ENCODE peak calls at places on chromosomes 13 and 19, in eight cellular contexts. One of them, this sample, is unnamed.

GRCh38 chr19:37855098-37855497 is 51.3 kb downstream of the WDR87 start:
- DNase-seq in Peyer's patch: peak
- DNase-seq in upper lobe of left lung: peak
- DNase-seq in IMR-90: peak
- DNase-seq in breast epithelium: peak
- DNase-seq in tibial nerve: no peak
- DNase-seq in suprapubic skin: no peak
- DNase-seq in ovary: no peak
- DNase-seq in this sample: no peak

GRCh38 chr13:46053162-46054012 is 841 bp upstream of the ZC3H13 start:
- DNase-seq in suprapubic skin: no peak
- DNase-seq in upper lobe of left lung: no peak
- DNase-seq in Peyer's patch: no peak
- DNase-seq in ovary: no peak
- DNase-seq in breast epithelium: no peak
- DNase-seq in tibial nerve: no peak
- DNase-seq in IMR-90: no peak
- DNase-seq in this sample: no peak

GRCh38 chr19:29260477-29261317 is 47.7 kb upstream of the UQCRFS1 start:
- DNase-seq in upper lobe of left lung: no peak
- DNase-seq in IMR-90: peak
- DNase-seq in Peyer's patch: no peak
- DNase-seq in ovary: no peak
- DNase-seq in suprapubic skin: no peak
- DNase-seq in tibial nerve: no peak
- DNase-seq in breast epithelium: no peak
- DNase-seq in this sample: no peak

GRCh38 chr19:39342647-39343305 is 555 bp downstream of the SAMD4B start:
- DNase-seq in breast epithelium: no peak
- DNase-seq in ovary: peak
- DNase-seq in tibial nerve: no peak
- DNase-seq in IMR-90: no peak
- DNase-seq in upper lobe of left lung: no peak
- DNase-seq in suprapubic skin: no peak
- DNase-seq in Peyer's patch: no peak
- DNase-seq in this sample: no peak

GRCh38 chr13:26377038-26377437 is 123.1 kb downstream of the CDK8 start:
- DNase-seq in upper lobe of left lung: no peak
- DNase-seq in ovary: no peak
- DNase-seq in suprapubic skin: no peak
- DNase-seq in IMR-90: peak
- DNase-seq in breast epithelium: no peak
- DNase-seq in tibial nerve: no peak
- DNase-seq in Peyer's patch: no peak
- DNase-seq in this sample: no peak

GRCh38 chr19:2922987-2923386 is 21.8 kb downstream of the ZNF77 start:
- DNase-seq in IMR-90: peak
- DNase-seq in tibial nerve: no peak
- DNase-seq in suprapubic skin: no peak
- DNase-seq in upper lobe of left lung: peak
- DNase-seq in breast epithelium: no peak
- DNase-seq in ovary: no peak
- DNase-seq in Peyer's patch: no peak
- DNase-seq in this sample: peak

GRCh38 chr13:29319451-29319850 is 276.0 kb downstream of the SLC7A1 start:
- DNase-seq in suprapubic skin: no peak
- DNase-seq in ovary: no peak
- DNase-seq in Peyer's patch: no peak
- DNase-seq in upper lobe of left lung: no peak
- DNase-seq in breast epithelium: no peak
- DNase-seq in tibial nerve: no peak
- DNase-seq in IMR-90: no peak
- DNase-seq in this sample: no peak

GRCh38 chr13:51976423-51976822 is 34.8 kb downstream of the ATP7B start:
- DNase-seq in upper lobe of left lung: no peak
- DNase-seq in tibial nerve: no peak
- DNase-seq in Peyer's patch: no peak
- DNase-seq in breast epithelium: no peak
- DNase-seq in suprapubic skin: no peak
- DNase-seq in ovary: no peak
- DNase-seq in IMR-90: no peak
- DNase-seq in this sample: no peak

GRCh38 chr19:8174706-8175105 is 25.3 kb upstream of the FBN3 start:
- DNase-seq in suprapubic skin: no peak
- DNase-seq in ovary: no peak
- DNase-seq in tibial nerve: no peak
- DNase-seq in IMR-90: peak
- DNase-seq in upper lobe of left lung: no peak
- DNase-seq in Peyer's patch: no peak
- DNase-seq in breast epithelium: no peak
- DNase-seq in this sample: no peak

GRCh38 chr13:33487575-33488243 is 202.2 kb upstream of the STARD13 start:
- DNase-seq in upper lobe of left lung: peak
- DNase-seq in suprapubic skin: no peak
- DNase-seq in IMR-90: peak
- DNase-seq in Peyer's patch: no peak
- DNase-seq in breast epithelium: no peak
- DNase-seq in ovary: no peak
- DNase-seq in tibial nerve: no peak
- DNase-seq in this sample: no peak
- TF ChIP-seq CTCF in upper lobe of left lung: peak
- TF ChIP-seq CTCF in suprapubic skin: peak
- TF ChIP-seq CTCF in IMR-90: peak
- TF ChIP-seq CTCF in Peyer's patch: peak
- TF ChIP-seq CTCF in breast epithelium: peak
- TF ChIP-seq CTCF in ovary: no peak
- TF ChIP-seq CTCF in tibial nerve: peak
- TF ChIP-seq CTCF in this sample: no peak

DNA sequence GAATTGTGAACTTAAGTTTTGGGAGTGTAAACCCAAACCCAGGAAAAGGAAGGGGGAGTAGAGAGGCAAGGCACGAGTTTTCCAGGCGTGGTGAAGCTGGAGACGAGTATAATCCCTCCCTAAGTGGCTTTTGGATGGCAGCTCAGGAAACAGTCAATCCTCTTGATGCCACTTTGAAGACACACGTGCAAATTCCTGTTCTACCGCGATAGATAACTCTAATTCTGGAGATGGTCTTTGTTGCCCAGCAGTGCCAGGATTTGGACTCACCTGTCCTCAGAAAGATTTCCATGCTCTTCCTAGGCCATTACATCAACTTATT is 2.0 kb downstream of the HS6ST3 start:
- DNase-seq in suprapubic skin: no peak
- DNase-seq in IMR-90: no peak
- DNase-seq in upper lobe of left lung: no peak
- DNase-seq in breast epithelium: no peak
- DNase-seq in tibial nerve: no peak
- DNase-seq in ovary: no peak
- DNase-seq in Peyer's patch: no peak
- DNase-seq in this sample: no peak
- H3K4me3 ChIP-seq in suprapubic skin: peak
- H3K4me3 ChIP-seq in IMR-90: no peak
- H3K4me3 ChIP-seq in upper lobe of left lung: no peak
- H3K4me3 ChIP-seq in breast epithelium: peak
- H3K4me3 ChIP-seq in tibial nerve: no peak
- H3K4me3 ChIP-seq in ovary: peak
- H3K4me3 ChIP-seq in Peyer's patch: no peak
- H3K4me3 ChIP-seq in this sample: no peak

GRCh38 chr19:34772697-34773554 is at the start of gene ZNF599:
- DNase-seq in IMR-90: peak
- DNase-seq in Peyer's patch: peak
- DNase-seq in ovary: peak
- DNase-seq in tibial nerve: peak
- DNase-seq in upper lobe of left lung: peak
- DNase-seq in breast epithelium: peak
- DNase-seq in suprapubic skin: peak
- DNase-seq in this sample: peak
- TF ChIP-seq POLR2A in IMR-90: peak
- TF ChIP-seq POLR2A in Peyer's patch: peak
- TF ChIP-seq POLR2A in ovary: peak
- TF ChIP-seq POLR2A in tibial nerve: no peak
- TF ChIP-seq POLR2A in upper lobe of left lung: peak
- TF ChIP-seq POLR2A in breast epithelium: peak
- TF ChIP-seq POLR2A in suprapubic skin: no peak
- TF ChIP-seq POLR2A in this sample: no peak

DNA sequence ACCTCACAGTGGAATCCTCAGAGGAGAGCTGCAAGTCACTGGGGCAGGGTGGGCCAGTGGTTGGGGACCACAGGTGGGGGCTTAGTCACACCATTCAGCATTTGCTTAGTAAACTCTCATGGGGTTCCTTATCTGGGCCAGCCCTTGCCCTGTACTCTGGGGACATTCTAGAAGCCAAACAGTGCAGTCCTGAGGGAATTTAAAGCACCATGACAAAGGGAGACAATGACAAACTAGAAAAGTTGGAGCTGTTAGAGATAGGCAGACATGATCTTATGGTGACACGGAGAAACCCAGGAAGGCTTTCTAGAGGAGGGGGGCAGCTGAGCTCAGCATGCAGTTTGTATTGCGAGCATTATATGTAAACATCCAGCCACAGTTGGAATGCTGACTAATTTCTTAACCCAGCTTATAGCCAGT is 87.6 kb downstream of the ZNF429 start:
- DNase-seq in ovary: no peak
- DNase-seq in IMR-90: no peak
- DNase-seq in upper lobe of left lung: no peak
- DNase-seq in breast epithelium: no peak
- DNase-seq in tibial nerve: no peak
- DNase-seq in Peyer's patch: no peak
- DNase-seq in suprapubic skin: no peak
- DNase-seq in this sample: no peak
- TF ChIP-seq CTCF in ovary: no peak
- TF ChIP-seq CTCF in IMR-90: no peak
- TF ChIP-seq CTCF in upper lobe of left lung: no peak
- TF ChIP-seq CTCF in breast epithelium: no peak
- TF ChIP-seq CTCF in tibial nerve: no peak
- TF ChIP-seq CTCF in Peyer's patch: no peak
- TF ChIP-seq CTCF in suprapubic skin: no peak
- TF ChIP-seq CTCF in this sample: no peak

DNA sequence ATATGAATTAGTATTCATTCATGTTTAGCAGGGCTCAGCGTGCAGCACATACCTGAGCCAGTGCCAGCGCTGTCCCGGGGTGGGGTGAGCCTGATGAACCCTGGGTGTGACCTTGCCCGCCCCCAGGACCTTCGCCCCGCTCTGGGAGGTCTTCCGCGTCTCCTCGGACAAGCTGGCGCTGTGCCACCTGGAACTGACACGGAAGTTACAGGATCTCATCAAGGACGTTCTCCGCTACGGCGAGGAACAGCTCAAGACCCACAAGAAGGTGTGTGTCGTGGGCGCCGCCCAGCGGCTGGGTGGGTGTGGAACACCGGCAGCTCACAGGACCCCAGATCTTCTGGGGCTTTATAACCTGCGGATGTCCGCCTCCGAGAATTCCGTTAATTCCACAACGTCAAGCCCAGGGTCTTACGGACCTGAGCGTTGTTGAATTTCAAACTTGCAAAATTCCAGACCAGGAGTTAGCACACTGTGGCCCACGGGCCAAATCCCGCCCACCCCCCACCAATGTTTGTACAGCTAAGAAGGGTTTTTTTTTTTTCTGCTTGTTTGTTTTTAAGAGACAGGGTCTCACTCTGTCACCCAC is 15.4 kb downstream of the FCHO1 start:
- DNase-seq in ovary: peak
- DNase-seq in suprapubic skin: peak
- DNase-seq in breast epithelium: peak
- DNase-seq in IMR-90: peak
- DNase-seq in upper lobe of left lung: peak
- DNase-seq in Peyer's patch: peak
- DNase-seq in tibial nerve: peak
- DNase-seq in this sample: peak
- H3K4me3 ChIP-seq in ovary: no peak
- H3K4me3 ChIP-seq in suprapubic skin: no peak
- H3K4me3 ChIP-seq in breast epithelium: peak
- H3K4me3 ChIP-seq in IMR-90: no peak
- H3K4me3 ChIP-seq in upper lobe of left lung: no peak
- H3K4me3 ChIP-seq in Peyer's patch: no peak
- H3K4me3 ChIP-seq in tibial nerve: no peak
- H3K4me3 ChIP-seq in this sample: no peak

GRCh38 chr13:36142735-36143134 is 11.6 kb upstream of the DCLK1 start:
- DNase-seq in upper lobe of left lung: no peak
- DNase-seq in IMR-90: no peak
- DNase-seq in ovary: no peak
- DNase-seq in breast epithelium: no peak
- DNase-seq in Peyer's patch: no peak
- DNase-seq in tibial nerve: no peak
- DNase-seq in suprapubic skin: no peak
- DNase-seq in this sample: no peak
- TF ChIP-seq POLR2A in upper lobe of left lung: no peak
- TF ChIP-seq POLR2A in IMR-90: no peak
- TF ChIP-seq POLR2A in ovary: no peak
- TF ChIP-seq POLR2A in breast epithelium: no peak
- TF ChIP-seq POLR2A in Peyer's patch: no peak
- TF ChIP-seq POLR2A in tibial nerve: no peak
- TF ChIP-seq POLR2A in suprapubic skin: no peak
- TF ChIP-seq POLR2A in this sample: no peak

GRCh38 chr13:36813226-36813625 is 5.8 kb upstream of the RFXAP start:
- DNase-seq in breast epithelium: no peak
- DNase-seq in tibial nerve: no peak
- DNase-seq in Peyer's patch: no peak
- DNase-seq in IMR-90: no peak
- DNase-seq in suprapubic skin: no peak
- DNase-seq in ovary: no peak
- DNase-seq in upper lobe of left lung: no peak
- DNase-seq in this sample: no peak

GRCh38 chr13:36817996-36818395 is 1.0 kb upstream of the RFXAP start:
- DNase-seq in breast epithelium: no peak
- DNase-seq in ovary: no peak
- DNase-seq in tibial nerve: no peak
- DNase-seq in IMR-90: no peak
- DNase-seq in upper lobe of left lung: no peak
- DNase-seq in suprapubic skin: no peak
- DNase-seq in Peyer's patch: no peak
- DNase-seq in this sample: no peak

GRCh38 chr13:36818483-36819063 is 449 bp upstream of the RFXAP start:
- DNase-seq in upper lobe of left lung: no peak
- DNase-seq in ovary: no peak
- DNase-seq in suprapubic skin: no peak
- DNase-seq in Peyer's patch: no peak
- DNase-seq in breast epithelium: no peak
- DNase-seq in IMR-90: no peak
- DNase-seq in tibial nerve: no peak
- DNase-seq in this sample: no peak

GRCh38 chr13:36814465-36814864 is 4.6 kb upstream of the RFXAP start:
- DNase-seq in breast epithelium: no peak
- DNase-seq in upper lobe of left lung: no peak
- DNase-seq in Peyer's patch: no peak
- DNase-seq in tibial nerve: no peak
- DNase-seq in ovary: no peak
- DNase-seq in suprapubic skin: no peak
- DNase-seq in IMR-90: no peak
- DNase-seq in this sample: no peak

GRCh38 chr13:36815069-36815468 is 4.0 kb upstream of the RFXAP start:
- DNase-seq in tibial nerve: no peak
- DNase-seq in breast epithelium: no peak
- DNase-seq in IMR-90: no peak
- DNase-seq in suprapubic skin: no peak
- DNase-seq in ovary: no peak
- DNase-seq in Peyer's patch: no peak
- DNase-seq in upper lobe of left lung: no peak
- DNase-seq in this sample: no peak
- TF ChIP-seq CTCF in tibial nerve: no peak
- TF ChIP-seq CTCF in breast epithelium: no peak
- TF ChIP-seq CTCF in IMR-90: peak
- TF ChIP-seq CTCF in suprapubic skin: no peak
- TF ChIP-seq CTCF in ovary: no peak
- TF ChIP-seq CTCF in Peyer's patch: peak
- TF ChIP-seq CTCF in upper lobe of left lung: no peak
- TF ChIP-seq CTCF in this sample: no peak